ENCODE peak calls at places on chromosomes 4 and X, in eight cellular contexts. One of them, this sample, is unnamed.
A peak's percentile ranks its signal among the peaks of the same experiment; 100 is the strongest.

GRCh38 chr4:186104114-186104894 is at the start of gene FAM149A:
- DNase-seq in AG04450: no peak
- DNase-seq in IMR-90: no peak
- DNase-seq in right lobe of liver: peak; percentile 74
- DNase-seq in psoas muscle: peak; percentile 25
- DNase-seq in fibroblast of the aortic adventitia: no peak
- DNase-seq in DND-41: no peak
- DNase-seq in CD8-positive, alpha-beta T cell: peak; percentile 58
- DNase-seq in this sample: no peak

GRCh38 chr4:77538574-77539157 is 67.0 kb upstream of the CXCL13 start:
- DNase-seq in psoas muscle: no peak
- DNase-seq in DND-41: no peak
- DNase-seq in CD8-positive, alpha-beta T cell: no peak
- DNase-seq in fibroblast of the aortic adventitia: peak; percentile 54
- DNase-seq in AG04450: no peak
- DNase-seq in IMR-90: no peak
- DNase-seq in right lobe of liver: peak; percentile 86
- DNase-seq in this sample: no peak

GRCh38 chr4:8088966-8089491 is 69.6 kb downstream of the ABLIM2 start:
- DNase-seq in CD8-positive, alpha-beta T cell: no peak
- DNase-seq in right lobe of liver: peak; percentile 39
- DNase-seq in fibroblast of the aortic adventitia: no peak
- DNase-seq in IMR-90: no peak
- DNase-seq in psoas muscle: peak; percentile 13
- DNase-seq in DND-41: no peak
- DNase-seq in AG04450: no peak
- DNase-seq in this sample: no peak

GRCh38 chr4:56821394-56822263 is at the start of gene SPINK2:
- DNase-seq in IMR-90: no peak
- DNase-seq in right lobe of liver: peak; percentile 57
- DNase-seq in AG04450: no peak
- DNase-seq in DND-41: peak; percentile 62
- DNase-seq in psoas muscle: no peak
- DNase-seq in CD8-positive, alpha-beta T cell: peak; percentile 83
- DNase-seq in fibroblast of the aortic adventitia: no peak
- DNase-seq in this sample: no peak

GRCh38 chr4:150368667-150369066 is 213.3 kb upstream of the MAB21L2 start:
- DNase-seq in DND-41: no peak
- DNase-seq in CD8-positive, alpha-beta T cell: no peak
- DNase-seq in AG04450: no peak
- DNase-seq in fibroblast of the aortic adventitia: no peak
- DNase-seq in psoas muscle: no peak
- DNase-seq in IMR-90: peak; percentile 35
- DNase-seq in right lobe of liver: no peak
- DNase-seq in this sample: no peak

GRCh38 chr4:38132140-38132673 is 172.0 kb downstream of the PTTG2 start:
- DNase-seq in psoas muscle: no peak
- DNase-seq in DND-41: peak; percentile 54
- DNase-seq in right lobe of liver: no peak
- DNase-seq in CD8-positive, alpha-beta T cell: peak; percentile 70
- DNase-seq in IMR-90: peak; percentile 99
- DNase-seq in fibroblast of the aortic adventitia: peak; percentile 99
- DNase-seq in AG04450: peak; percentile 79
- DNase-seq in this sample: peak; percentile 94

GRCh38 chr4:107931775-107932321 is 499 bp downstream of the CYP2U1 start:
- DNase-seq in DND-41: peak; percentile 55
- DNase-seq in psoas muscle: peak; percentile 19
- DNase-seq in fibroblast of the aortic adventitia: no peak
- DNase-seq in IMR-90: no peak
- DNase-seq in right lobe of liver: peak; percentile 62
- DNase-seq in CD8-positive, alpha-beta T cell: no peak
- DNase-seq in AG04450: no peak
- DNase-seq in this sample: no peak

GRCh38 chrX:11185861-11186260 is 74.7 kb downstream of the HCCS start:
- DNase-seq in fibroblast of the aortic adventitia: no peak
- DNase-seq in DND-41: no peak
- DNase-seq in AG04450: no peak
- DNase-seq in right lobe of liver: no peak
- DNase-seq in psoas muscle: no peak
- DNase-seq in IMR-90: no peak
- DNase-seq in CD8-positive, alpha-beta T cell: no peak
- DNase-seq in this sample: no peak

GRCh38 chrX:20623448-20623847 is 356.7 kb upstream of the RPS6KA3 start:
- DNase-seq in IMR-90: no peak
- DNase-seq in psoas muscle: no peak
- DNase-seq in fibroblast of the aortic adventitia: no peak
- DNase-seq in AG04450: no peak
- DNase-seq in DND-41: no peak
- DNase-seq in right lobe of liver: no peak
- DNase-seq in CD8-positive, alpha-beta T cell: no peak
- DNase-seq in this sample: no peak

GRCh38 chr4:188346171-188346809 is 207.0 kb downstream of the TRIML1 start:
- DNase-seq in right lobe of liver: no peak
- DNase-seq in AG04450: no peak
- DNase-seq in CD8-positive, alpha-beta T cell: no peak
- DNase-seq in fibroblast of the aortic adventitia: no peak
- DNase-seq in DND-41: no peak
- DNase-seq in IMR-90: no peak
- DNase-seq in psoas muscle: no peak
- DNase-seq in this sample: no peak

GRCh38 chrX:22135994-22136684 is 104.0 kb downstream of the PHEX start:
- DNase-seq in AG04450: no peak
- DNase-seq in psoas muscle: no peak
- DNase-seq in CD8-positive, alpha-beta T cell: no peak
- DNase-seq in fibroblast of the aortic adventitia: peak; percentile 83
- DNase-seq in IMR-90: peak; percentile 60
- DNase-seq in DND-41: peak; percentile 9
- DNase-seq in right lobe of liver: no peak
- DNase-seq in this sample: peak; percentile 17

GRCh38 chrX:56498756-56499155 is 64.7 kb upstream of the UBQLN2 start:
- DNase-seq in AG04450: no peak
- DNase-seq in DND-41: no peak
- DNase-seq in CD8-positive, alpha-beta T cell: no peak
- DNase-seq in IMR-90: no peak
- DNase-seq in fibroblast of the aortic adventitia: no peak
- DNase-seq in psoas muscle: no peak
- DNase-seq in right lobe of liver: no peak
- DNase-seq in this sample: no peak

GRCh38 chr4:168319486-168320019 is 1.0 kb upstream of the DDX60 start:
- DNase-seq in fibroblast of the aortic adventitia: no peak
- DNase-seq in psoas muscle: no peak
- DNase-seq in right lobe of liver: no peak
- DNase-seq in IMR-90: no peak
- DNase-seq in DND-41: no peak
- DNase-seq in CD8-positive, alpha-beta T cell: no peak
- DNase-seq in AG04450: no peak
- DNase-seq in this sample: no peak

GRCh38 chr4:102137217-102137616 is 208.1 kb downstream of the SLC39A8 start:
- DNase-seq in CD8-positive, alpha-beta T cell: no peak
- DNase-seq in AG04450: no peak
- DNase-seq in DND-41: no peak
- DNase-seq in fibroblast of the aortic adventitia: no peak
- DNase-seq in psoas muscle: no peak
- DNase-seq in right lobe of liver: no peak
- DNase-seq in IMR-90: no peak
- DNase-seq in this sample: no peak

GRCh38 chrX:72236841-72237240 is 2.0 kb downstream of the ERCC6L start:
- DNase-seq in IMR-90: peak; percentile 80
- DNase-seq in DND-41: no peak
- DNase-seq in right lobe of liver: no peak
- DNase-seq in CD8-positive, alpha-beta T cell: no peak
- DNase-seq in AG04450: no peak
- DNase-seq in fibroblast of the aortic adventitia: no peak
- DNase-seq in psoas muscle: no peak
- DNase-seq in this sample: no peak

GRCh38 chr4:8164194-8164565 is 5.6 kb upstream of the ABLIM2 start:
- DNase-seq in CD8-positive, alpha-beta T cell: no peak
- DNase-seq in IMR-90: no peak
- DNase-seq in psoas muscle: no peak
- DNase-seq in AG04450: no peak
- DNase-seq in DND-41: no peak
- DNase-seq in right lobe of liver: no peak
- DNase-seq in fibroblast of the aortic adventitia: no peak
- DNase-seq in this sample: no peak

GRCh38 chr4:181528570-181529184 is 714.5 kb upstream of the TENM3 start:
- DNase-seq in CD8-positive, alpha-beta T cell: no peak
- DNase-seq in AG04450: peak; percentile 45
- DNase-seq in psoas muscle: peak; percentile 43
- DNase-seq in fibroblast of the aortic adventitia: peak; percentile 61
- DNase-seq in right lobe of liver: peak; percentile 75
- DNase-seq in DND-41: peak; percentile 28
- DNase-seq in IMR-90: peak; percentile 73
- DNase-seq in this sample: peak; percentile 45

GRCh38 chrX:56788229-56788628 is 59.2 kb downstream of the NBDY start:
- DNase-seq in right lobe of liver: peak; percentile 22
- DNase-seq in fibroblast of the aortic adventitia: peak; percentile 80
- DNase-seq in CD8-positive, alpha-beta T cell: peak; percentile 47
- DNase-seq in IMR-90: peak; percentile 26
- DNase-seq in psoas muscle: peak; percentile 31
- DNase-seq in AG04450: no peak
- DNase-seq in DND-41: no peak
- DNase-seq in this sample: no peak

GRCh38 chr4:94507281-94507680 is 55.5 kb downstream of the PDLIM5 start:
- DNase-seq in fibroblast of the aortic adventitia: no peak
- DNase-seq in psoas muscle: no peak
- DNase-seq in right lobe of liver: no peak
- DNase-seq in CD8-positive, alpha-beta T cell: no peak
- DNase-seq in DND-41: no peak
- DNase-seq in IMR-90: no peak
- DNase-seq in AG04450: no peak
- DNase-seq in this sample: no peak

GRCh38 chr4:109079731-109080130 is 222.7 kb downstream of the COL25A1 start:
- DNase-seq in CD8-positive, alpha-beta T cell: no peak
- DNase-seq in psoas muscle: no peak
- DNase-seq in right lobe of liver: no peak
- DNase-seq in AG04450: no peak
- DNase-seq in IMR-90: peak; percentile 77
- DNase-seq in DND-41: no peak
- DNase-seq in fibroblast of the aortic adventitia: no peak
- DNase-seq in this sample: no peak

GRCh38 chr4:26400140-26400539 is 79.3 kb downstream of the RBPJ start:
- DNase-seq in DND-41: no peak
- DNase-seq in fibroblast of the aortic adventitia: no peak
- DNase-seq in AG04450: no peak
- DNase-seq in IMR-90: no peak
- DNase-seq in right lobe of liver: no peak
- DNase-seq in psoas muscle: no peak
- DNase-seq in CD8-positive, alpha-beta T cell: no peak
- DNase-seq in this sample: no peak

GRCh38 chrX:106894392-106894909 is 8.7 kb downstream of the RIPPLY1 start:
- DNase-seq in psoas muscle: peak; percentile 32
- DNase-seq in DND-41: peak; percentile 45
- DNase-seq in IMR-90: peak; percentile 73
- DNase-seq in AG04450: peak; percentile 30
- DNase-seq in CD8-positive, alpha-beta T cell: peak; percentile 58
- DNase-seq in fibroblast of the aortic adventitia: peak; percentile 81
- DNase-seq in right lobe of liver: no peak
- DNase-seq in this sample: peak; percentile 28
- H3K4me3 ChIP-seq in psoas muscle: no peak overlapping the region
- H3K4me3 ChIP-seq in DND-41: no peak overlapping the region
- H3K4me3 ChIP-seq in IMR-90: no peak overlapping the region
- H3K4me3 ChIP-seq in AG04450: no peak overlapping the region
- H3K4me3 ChIP-seq in CD8-positive, alpha-beta T cell: no peak overlapping the region
- H3K4me3 ChIP-seq in fibroblast of the aortic adventitia: no peak overlapping the region
- H3K4me3 ChIP-seq in right lobe of liver: no peak overlapping the region
- H3K4me3 ChIP-seq in this sample: no peak overlapping the region

GRCh38 chrX:100208076-100208475 is 202.0 kb downstream of the PCDH19 start:
- DNase-seq in AG04450: no peak
- DNase-seq in DND-41: no peak
- DNase-seq in right lobe of liver: no peak
- DNase-seq in fibroblast of the aortic adventitia: no peak
- DNase-seq in CD8-positive, alpha-beta T cell: no peak
- DNase-seq in IMR-90: no peak
- DNase-seq in psoas muscle: no peak
- DNase-seq in this sample: no peak
- TF ChIP-seq CTCF in AG04450: no peak
- TF ChIP-seq CTCF in DND-41: no peak
- TF ChIP-seq CTCF in right lobe of liver: no peak
- TF ChIP-seq CTCF in fibroblast of the aortic adventitia: no peak
- TF ChIP-seq CTCF in CD8-positive, alpha-beta T cell: no peak
- TF ChIP-seq CTCF in IMR-90: no peak
- TF ChIP-seq CTCF in psoas muscle: no peak
- TF ChIP-seq CTCF in this sample: no peak

DNA sequence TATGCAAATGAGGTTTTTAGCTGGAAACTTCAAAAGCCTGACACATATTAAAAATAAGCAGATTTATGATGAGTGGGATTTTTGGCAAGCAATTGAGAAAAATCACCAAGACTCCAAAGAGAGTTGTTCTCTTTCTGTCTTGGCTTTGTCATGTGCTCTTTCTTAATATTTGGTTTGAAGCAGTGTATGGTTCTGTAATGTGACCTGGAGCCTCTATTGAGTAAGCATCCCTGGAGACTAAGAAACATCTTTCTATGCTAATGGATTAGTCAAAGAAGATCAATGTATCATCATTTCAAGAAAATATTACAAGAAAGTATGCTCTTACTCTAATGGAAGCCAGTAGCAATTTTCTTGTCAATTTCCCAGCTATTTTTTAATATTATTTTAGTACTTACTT is 11.7 kb downstream of the TRIM2 start:
- DNase-seq in AG04450: no peak
- DNase-seq in CD8-positive, alpha-beta T cell: no peak
- DNase-seq in fibroblast of the aortic adventitia: no peak
- DNase-seq in DND-41: no peak
- DNase-seq in right lobe of liver: no peak
- DNase-seq in psoas muscle: no peak
- DNase-seq in IMR-90: no peak
- DNase-seq in this sample: no peak
- H3K4me3 ChIP-seq in AG04450: no peak overlapping the region
- H3K4me3 ChIP-seq in CD8-positive, alpha-beta T cell: no peak overlapping the region
- H3K4me3 ChIP-seq in fibroblast of the aortic adventitia: no peak overlapping the region
- H3K4me3 ChIP-seq in DND-41: no peak overlapping the region
- H3K4me3 ChIP-seq in right lobe of liver: no peak overlapping the region
- H3K4me3 ChIP-seq in psoas muscle: no peak overlapping the region
- H3K4me3 ChIP-seq in IMR-90: no peak overlapping the region
- H3K4me3 ChIP-seq in this sample: no peak overlapping the region

GRCh38 chrX:3244203-3244743 is 102.2 kb downstream of the MXRA5 start:
- DNase-seq in psoas muscle: no peak
- DNase-seq in CD8-positive, alpha-beta T cell: no peak
- DNase-seq in AG04450: peak; percentile 71
- DNase-seq in IMR-90: peak; percentile 91
- DNase-seq in right lobe of liver: no peak
- DNase-seq in fibroblast of the aortic adventitia: peak; percentile 92
- DNase-seq in DND-41: no peak
- DNase-seq in this sample: peak; percentile 73

GRCh38 chrX:3250946-3251345 is 95.5 kb downstream of the MXRA5 start:
- DNase-seq in CD8-positive, alpha-beta T cell: no peak
- DNase-seq in IMR-90: peak; percentile 32
- DNase-seq in fibroblast of the aortic adventitia: peak; percentile 71
- DNase-seq in DND-41: no peak
- DNase-seq in AG04450: no peak
- DNase-seq in right lobe of liver: no peak
- DNase-seq in psoas muscle: no peak
- DNase-seq in this sample: no peak

DNA sequence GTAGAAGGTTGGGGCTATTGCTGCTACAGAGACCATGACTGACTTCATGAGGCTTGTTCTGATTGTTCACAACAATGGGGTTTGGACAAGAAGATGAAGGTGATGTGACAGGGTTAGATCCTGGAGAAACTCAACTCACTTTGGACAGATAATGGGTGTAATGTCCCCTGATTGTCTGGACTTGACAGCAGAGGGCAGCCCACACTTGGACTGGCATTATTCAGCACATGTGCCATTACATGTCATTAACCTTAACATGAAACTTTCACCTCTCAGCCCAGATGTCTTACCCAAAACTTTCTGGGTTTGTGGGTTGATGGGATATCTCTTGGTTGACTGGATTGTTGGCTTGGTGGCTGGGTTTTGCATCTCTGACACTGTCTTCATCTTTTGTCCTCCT is 101.5 kb downstream of the MXRA5 start:
- DNase-seq in DND-41: no peak
- DNase-seq in IMR-90: no peak
- DNase-seq in AG04450: no peak
- DNase-seq in psoas muscle: no peak
- DNase-seq in right lobe of liver: no peak
- DNase-seq in CD8-positive, alpha-beta T cell: no peak
- DNase-seq in fibroblast of the aortic adventitia: peak; percentile 12
- DNase-seq in this sample: no peak
- TF ChIP-seq CTCF in DND-41: no peak
- TF ChIP-seq CTCF in IMR-90: no peak
- TF ChIP-seq CTCF in AG04450: no peak
- TF ChIP-seq CTCF in psoas muscle: peak; percentile 12
- TF ChIP-seq CTCF in right lobe of liver: no peak
- TF ChIP-seq CTCF in CD8-positive, alpha-beta T cell: no peak
- TF ChIP-seq CTCF in fibroblast of the aortic adventitia: no peak
- TF ChIP-seq CTCF in this sample: peak; percentile 33